ENCODE peak calls at places on chromosomes 2 and 18, in seven cellular contexts. X is NCI-H446; Z is stimulated activated CD8-positive, alpha-beta memory T cell treated with anti-CD3 and anti-CD28 coated beads, Interleukin-7, amount 100 ng/mL, for 1 hour; W is kidney epithelial cell; S is kidney tubule cell; L is stimulated activated CD4-positive, alpha-beta T cell treated with anti-CD3 and anti-CD28 coated beads, Interleukin-15, amount 100 ng/mL, for 1 hour; P is HCT116. O is an unnamed sample.

GRCh38 chr18:46416706-46417638 is 240.0 kb downstream of the LOXHD1 start:
- DNase-seq in P (peak), Z (no peak), X (no peak), S (no peak), L (no peak), W (no peak), O (no peak)

GRCh38 chr2:25132296-25132630 is 36.1 kb downstream of the POMC start:
- DNase-seq in L (no peak), W (no peak), X (no peak), S (no peak), Z (no peak), P (no peak), O (no peak)

GRCh38 chr2:227472265-227473018 is 486 bp downstream of the AGFG1 start:
- DNase-seq in P (no peak), X (no peak), S (no peak), Z (no peak), W (no peak), L (no peak), O (no peak)

GRCh38 chr2:208359632-208359986 is 47.0 kb upstream of the PTH2R start:
- DNase-seq in X (no peak), W (no peak), S (no peak), L (no peak), Z (no peak), P (no peak), O (no peak)

GRCh38 chr2:37616674-37616999 is 54.8 kb downstream of the CDC42EP3 start:
- DNase-seq in W (no peak), P (no peak), X (no peak), L (no peak), S (no peak), Z (no peak), O (peak)

GRCh38 chr2:48126180-48126579 is 219.9 kb upstream of the FBXO11 start:
- DNase-seq in P (no peak), W (peak), Z (no peak), S (no peak), L (no peak), X (no peak), O (no peak)

GRCh38 chr18:23186781-23187180 is 51.5 kb downstream of the CABLES1 start:
- DNase-seq in S (no peak), W (no peak), X (no peak), L (no peak), Z (no peak), P (no peak), O (no peak)

GRCh38 chr2:219286436-219287115 is 7.4 kb downstream of the DNAJB2 start:
- DNase-seq in X (no peak), W (no peak), L (no peak), S (no peak), Z (no peak), P (no peak), O (no peak)

GRCh38 chr2:120394764-120395163 is 48.8 kb downstream of the INHBB start:
- DNase-seq in S (no peak), P (no peak), Z (no peak), W (no peak), X (no peak), L (no peak), O (no peak)

GRCh38 chr18:46891742-46892214 is 25.5 kb downstream of the PIAS2 start:
- DNase-seq in W (no peak), L (no peak), Z (no peak), S (no peak), P (no peak), X (no peak), O (no peak)

GRCh38 chr2:48514591-48514990 is 15.4 kb upstream of the STON1 start:
- DNase-seq in P (no peak), S (no peak), L (no peak), Z (no peak), X (no peak), W (no peak), O (no peak)